ENCODE peak calls at places on chromosomes 7 and 10, in six cellular contexts. F, J, I, O, R and C are unnamed samples.

GRCh38 chr7:111711426-111712065 is 149.3 kb upstream of the IMMP2L start:
- DNase-seq in F (no peak), J (no peak), I (no peak), O (no peak), R (no peak), C (no peak)

GRCh38 chr10:81414038-81414437 is 461.0 kb upstream of the NRG3 start:
- DNase-seq in F (no peak), J (no peak), I (no peak), O (no peak), R (no peak), C (peak; percentile 27)

GRCh38 chr7:70419816-70420215 is 712.1 kb upstream of the GALNT17 start:
- DNase-seq in F (no peak), J (no peak), I (no peak), O (no peak), R (no peak), C (no peak)

GRCh38 chr10:58560068-58560467 is 47.4 kb downstream of the BICC1 start:
- DNase-seq in F (no peak), J (no peak), I (no peak), O (no peak), R (no peak), C (no peak)

GRCh38 chr7:107494315-107494751 is 24.5 kb downstream of the GPR22 start:
- DNase-seq in F (peak; percentile 12), J (no peak), I (no peak), O (no peak), R (no peak), C (no peak)

GRCh38 chr10:129541208-129541607 is 74.2 kb downstream of the MGMT start:
- DNase-seq in F (no peak), J (no peak), I (no peak), O (no peak), R (no peak), C (no peak)

GRCh38 chr7:143882611-143883078 is 19.3 kb downstream of the TCAF1 start:
- DNase-seq in F (peak; percentile 79), J (no peak), I (peak; percentile 61), O (no peak), R (peak; percentile 79), C (no peak)

GRCh38 chr10:118594392-118595063 is 920 bp downstream of the PRLHR start:
- DNase-seq in F (no peak), J (no peak), I (no peak), O (peak; percentile 28), R (no peak), C (peak; percentile 8)

GRCh38 chr7:51644216-51644615 is 327.6 kb upstream of the COBL start:
- DNase-seq in F (no peak), J (no peak), I (peak; percentile 69), O (no peak), R (no peak), C (no peak)

GRCh38 chr10:93457511-93457910 is 24.6 kb downstream of the MYOF start:
- DNase-seq in F (no peak), J (no peak), I (no peak), O (no peak), R (no peak), C (no peak)

GRCh38 chr10:98427011-98427515 is 12.1 kb upstream of the PYROXD2 start:
- DNase-seq in F (no peak), J (no peak), I (no peak), O (no peak), R (no peak), C (no peak)

GRCh38 chr10:98430427-98430826 is 15.4 kb upstream of the PYROXD2 start:
- DNase-seq in F (no peak), J (no peak), I (no peak), O (no peak), R (no peak), C (no peak)

GRCh38 chr10:98432330-98432729 is 14.4 kb downstream of the HPS1 start:
- DNase-seq in F (no peak), J (no peak), I (no peak), O (no peak), R (no peak), C (no peak)

GRCh38 chr10:98431016-98431415 is 15.7 kb downstream of the HPS1 start:
- DNase-seq in F (no peak), J (no peak), I (no peak), O (no peak), R (no peak), C (no peak)

DNA sequence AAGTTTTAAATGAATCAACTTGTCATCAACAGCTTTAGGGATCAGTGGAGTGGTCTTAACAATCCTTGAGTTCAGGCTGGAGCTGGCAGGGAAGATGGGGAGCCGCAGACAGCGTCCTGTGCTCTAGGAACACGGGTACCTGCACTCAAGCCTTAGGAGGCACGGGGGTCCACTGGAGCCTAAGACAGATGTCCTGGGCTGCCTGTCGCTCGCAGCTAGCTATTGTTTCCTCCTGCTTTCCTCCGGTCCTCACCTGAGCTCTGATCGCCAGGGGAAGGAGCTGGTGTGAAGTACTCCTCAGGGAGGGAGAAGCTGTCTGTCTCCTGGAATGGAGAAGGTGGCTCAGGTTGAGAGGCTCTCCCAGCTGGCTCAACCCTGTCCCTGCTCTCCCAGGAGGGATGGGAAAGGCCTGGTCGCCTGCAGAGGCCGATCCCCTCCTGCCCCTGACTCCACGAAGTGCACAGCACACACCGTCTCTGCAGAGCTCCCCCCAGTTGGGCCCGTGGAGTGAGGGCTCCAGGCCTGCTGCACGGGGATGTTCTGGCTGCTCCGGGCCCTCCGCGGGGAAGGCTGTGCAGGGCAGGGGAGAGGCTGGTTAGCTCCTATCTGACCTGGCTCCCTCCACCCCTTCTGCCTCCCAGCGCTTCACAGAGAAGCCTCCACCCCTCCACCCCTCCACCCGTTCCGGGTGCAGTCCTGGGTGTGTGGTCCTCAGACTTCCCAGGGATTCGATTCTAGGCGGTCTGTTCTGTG is 14.5 kb upstream of the PYROXD2 start:
- DNase-seq in F (no peak), J (no peak), I (no peak), O (no peak), R (no peak), C (no peak)
- H3K36me3 ChIP-seq in F (peaks cover 50% of the 10 kb centered on the region), J (peaks cover 64% of the 10 kb centered on the region), I (peaks cover 81% of the 10 kb centered on the region), O (peaks cover 42% of the 10 kb centered on the region), R (peaks cover 100% of the 10 kb centered on the region), C (peaks cover 1% of the 10 kb centered on the region)

GRCh38 chr10:47245731-47246350 is 54.2 kb upstream of the GDF10 start:
- DNase-seq in F (no peak), J (no peak), I (no peak), O (no peak), R (peak; percentile 58), C (no peak)

GRCh38 chr10:47241946-47242900 is 57.8 kb upstream of the GDF10 start:
- DNase-seq in F (no peak), J (no peak), I (no peak), O (no peak), R (peak; percentile 12), C (no peak)

GRCh38 chr10:47243356-47243755 is 56.6 kb upstream of the GDF10 start:
- DNase-seq in F (no peak), J (no peak), I (no peak), O (no peak), R (peak; percentile 43), C (no peak)

GRCh38 chr10:47244560-47245500 is 55.2 kb upstream of the GDF10 start:
- DNase-seq in F (no peak), J (no peak), I (no peak), O (no peak), R (peak; percentile 61), C (no peak)

GRCh38 chr10:47243791-47244190 is 56.2 kb upstream of the GDF10 start:
- DNase-seq in F (no peak), J (no peak), I (no peak), O (no peak), R (peak; percentile 46), C (no peak)
- H3K9me3 ChIP-seq in F (no peaks in the 10 kb centered on the region), J (no peaks in the 10 kb centered on the region), I (no peaks in the 10 kb centered on the region), O (no peaks in the 10 kb centered on the region), R (no peaks in the 10 kb centered on the region), C (no peaks in the 10 kb centered on the region)

GRCh38 chr10:32056136-32057040 is at the start of gene KIF5B:
- DNase-seq in F (peak; percentile 74), J (peak; percentile 92), I (peak; percentile 92), O (peak; percentile 92), R (peak; percentile 96), C (peak; percentile 91)
- H3K4me1 ChIP-seq in F (peaks cover 69% of the 10 kb centered on the region), J (peaks cover 33% of the 10 kb centered on the region), I (peaks cover 11% of the 10 kb centered on the region), O (peaks cover 45% of the 10 kb centered on the region), R (peaks cover 24% of the 10 kb centered on the region), C (peaks cover 58% of the 10 kb centered on the region)

GRCh38 chr10:112799038-112799437 is 151.0 kb upstream of the TCF7L2 start:
- DNase-seq in F (no peak), J (no peak), I (no peak), O (no peak), R (no peak), C (no peak)

GRCh38 chr10:112797908-112798307 is 152.1 kb upstream of the TCF7L2 start:
- DNase-seq in F (no peak), J (no peak), I (no peak), O (no peak), R (no peak), C (no peak)

GRCh38 chr10:112799726-112800510 is 150.1 kb upstream of the TCF7L2 start:
- DNase-seq in F (no peak), J (no peak), I (no peak), O (no peak), R (no peak), C (no peak)

GRCh38 chr10:112795067-112795466 is 155.0 kb upstream of the TCF7L2 start:
- DNase-seq in F (no peak), J (no peak), I (no peak), O (no peak), R (no peak), C (no peak)

DNA sequence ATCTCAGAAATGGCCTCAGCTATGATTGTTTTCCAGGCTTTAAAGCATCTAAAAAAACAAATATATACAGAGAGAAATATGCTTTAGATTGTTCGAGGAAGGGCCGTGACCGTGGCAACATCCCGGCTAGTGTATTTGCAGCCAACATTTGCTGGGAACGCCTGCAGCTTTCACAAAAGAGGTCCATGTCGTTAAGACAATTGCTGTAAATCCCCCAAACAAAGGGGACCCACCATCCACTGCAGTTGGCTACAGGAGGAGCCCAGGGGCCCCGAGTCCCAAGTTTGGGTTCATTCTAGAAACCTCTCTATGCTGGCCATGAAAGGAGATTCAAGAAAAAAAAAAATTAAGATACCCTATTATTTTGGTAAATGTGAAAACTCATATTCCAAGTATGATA is 152.8 kb upstream of the TCF7L2 start:
- DNase-seq in F (no peak), J (no peak), I (no peak), O (no peak), R (no peak), C (no peak)
- H3K36me3 ChIP-seq in F (no peaks in the 10 kb centered on the region), J (no peaks in the 10 kb centered on the region), I (no peaks in the 10 kb centered on the region), O (no peaks in the 10 kb centered on the region), R (peaks cover 5% of the 10 kb centered on the region), C (no peaks in the 10 kb centered on the region)

DNA sequence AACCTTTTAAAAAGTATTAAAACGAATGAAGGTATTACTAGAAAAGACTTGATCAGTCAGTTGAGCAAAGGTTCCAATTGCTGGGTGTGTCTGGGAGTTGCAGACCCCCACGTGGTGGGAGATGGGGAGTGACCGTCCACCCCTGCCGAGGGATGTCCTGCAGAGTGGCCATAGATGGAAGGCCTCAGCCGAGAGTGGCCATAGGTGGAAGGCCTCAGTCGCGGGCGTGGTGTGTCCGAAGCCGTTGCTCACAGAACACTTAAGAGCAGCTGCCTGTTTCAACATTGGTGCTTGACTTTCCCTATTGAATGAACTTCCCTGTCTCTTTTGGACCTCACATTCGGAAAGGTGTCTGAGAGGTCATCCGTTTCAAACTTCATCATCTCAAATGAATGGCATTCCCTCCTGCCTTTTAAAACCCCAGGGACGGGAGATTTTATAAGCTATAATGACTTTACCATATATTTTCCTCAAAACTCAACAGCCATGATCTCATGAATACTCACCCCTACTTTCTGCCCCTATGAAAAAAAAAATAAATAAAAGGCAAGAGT is 69.5 kb downstream of the CAMK1D start:
- DNase-seq in F (no peak), J (no peak), I (peak; percentile 37), O (no peak), R (peak; percentile 56), C (peak; percentile 27)
- H3K9me3 ChIP-seq in F (no peaks in the 10 kb centered on the region), J (no peaks in the 10 kb centered on the region), I (no peaks in the 10 kb centered on the region), O (no peaks in the 10 kb centered on the region), R (no peaks in the 10 kb centered on the region), C (no peaks in the 10 kb centered on the region)

GRCh38 chr10:921471-922414 is 9.8 kb downstream of the LARP4B start:
- DNase-seq in F (no peak), J (no peak), I (no peak), O (no peak), R (no peak), C (no peak)
- H3K4me1 ChIP-seq in F (peaks cover 17% of the 10 kb centered on the region), J (no peaks in the 10 kb centered on the region), I (no peaks in the 10 kb centered on the region), O (peaks cover 52% of the 10 kb centered on the region), R (peaks cover 18% of the 10 kb centered on the region), C (peaks cover 34% of the 10 kb centered on the region)